ENCODE peak calls at places on chromosome 22, in ten cellular contexts. L is endothelial cell; P is MCF 10A; C is activated CD8-positive, alpha-beta memory T cell treated with anti-CD3 and anti-CD28 coated beads for 1 hour; U is naive thymus-derived CD4-positive, alpha-beta T cell; N is uterus; B is astrocyte of the spinal cord; D is stimulated activated CD8-positive, alpha-beta memory T cell treated with anti-CD3 and anti-CD28 coated beads, Interleukin-4, amount 100 ng/mL, for 1 hour; O is HTR-8/SVneo; F is bronchial epithelial cell. Q is an unnamed sample.

GRCh38 chr22:22179858-22180257 is 64.7 kb upstream of the VPREB1 start:
- DNase-seq in B (no peak), N (no peak), U (no peak), P (no peak), L (no peak), C (no peak), F (no peak), O (no peak), D (no peak), Q (no peak)

GRCh38 chr22:37229012-37229804 is 14.9 kb downstream of the RAC2 start:
- DNase-seq in F (peak; percentile 64), U (peak; percentile 45), B (peak; percentile 82), P (peak; percentile 90), N (no peak), O (peak; percentile 54), L (no peak), C (no peak), D (no peak), Q (peak; percentile 32)

GRCh38 chr22:36746571-36746970 is 29.3 kb downstream of the IFT27 start:
- DNase-seq in N (no peak), L (no peak), U (no peak), D (no peak), O (no peak), C (no peak), P (no peak), B (no peak), F (no peak), Q (no peak)

GRCh38 chr22:27089303-27089702 is 431.9 kb downstream of the MIAT start:
- DNase-seq in O (no peak), P (no peak), L (no peak), C (no peak), D (no peak), B (no peak), F (no peak), N (no peak), U (no peak), Q (no peak)

GRCh38 chr22:30054764-30055069 is 25.5 kb upstream of the HORMAD2 start:
- DNase-seq in P (no peak), B (no peak), F (no peak), D (no peak), U (no peak), L (no peak), O (no peak), C (no peak), N (no peak), Q (no peak)

GRCh38 chr22:23204541-23205157 is 24.3 kb downstream of the BCR start:
- DNase-seq in U (no peak), D (no peak), F (no peak), C (no peak), L (no peak), N (peak; percentile 59), B (no peak), P (peak; percentile 80), O (no peak), Q (no peak)

GRCh38 chr22:45948081-45948648 is 28.8 kb downstream of the WNT7B start:
- DNase-seq in N (no peak), O (no peak), P (no peak), D (no peak), L (no peak), F (no peak), U (no peak), C (no peak), B (no peak), Q (no peak)

GRCh38 chr22:45242778-45243191 is 2.1 kb upstream of the KIAA0930 start:
- DNase-seq in F (peak; percentile 82), N (no peak), P (peak; percentile 74), B (no peak), C (no peak), L (no peak), O (no peak), D (no peak), U (no peak), Q (peak; percentile 89)

GRCh38 chr22:30878516-30879365 is 89.8 kb downstream of the MORC2 start:
- DNase-seq in L (no peak), U (no peak), B (no peak), F (no peak), C (no peak), P (no peak), N (no peak), O (peak; percentile 15), D (no peak), Q (no peak)

GRCh38 chr22:43008509-43008908 is 6.4 kb downstream of the PACSIN2 start:
- DNase-seq in B (no peak), C (no peak), D (no peak), L (no peak), N (no peak), O (no peak), U (no peak), F (no peak), P (no peak), Q (no peak)

GRCh38 chr22:36860821-36861659 is at the start of gene NCF4:
- DNase-seq in P (no peak), L (no peak), B (no peak), C (no peak), F (no peak), D (no peak), U (no peak), N (no peak), O (no peak), Q (no peak)